ENCODE peak calls at places on chromosomes 4 and X, in nine cellular contexts. A, S, V, O, N, E, R, X and G are unnamed samples.

GRCh38 chrX:132365490-132365889 is 123.3 kb downstream of the MBNL3 start:
- DNase-seq in R (no peak), E (no peak), S (no peak), X (no peak), V (no peak), N (no peak), A (no peak), O (no peak), G (no peak)

GRCh38 chr4:61442936-61443335 is 242.8 kb downstream of the ADGRL3 start:
- DNase-seq in R (no peak), S (no peak), A (no peak), N (no peak), O (no peak), X (no peak), E (no peak), V (no peak), G (no peak)

GRCh38 chr4:3342182-3342854 is 49.5 kb downstream of the RGS12 start:
- DNase-seq in V (no peak), N (no peak), A (no peak), O (no peak), E (peak), R (no peak), S (peak), X (no peak), G (peak)

GRCh38 chr4:79088991-79089705 is 149.9 kb upstream of the PAQR3 start:
- DNase-seq in N (no peak), S (no peak), X (no peak), A (no peak), O (no peak), V (no peak), R (no peak), E (no peak), G (no peak)

GRCh38 chr4:37510626-37511025 is 175.6 kb downstream of the RELL1 start:
- DNase-seq in X (no peak), N (no peak), R (no peak), A (no peak), V (no peak), S (no peak), O (no peak), E (no peak), G (no peak)

GRCh38 chr4:142353149-142353738 is 492.9 kb downstream of the INPP4B start:
- DNase-seq in N (no peak), S (no peak), V (no peak), O (peak), E (no peak), A (no peak), R (no peak), X (peak), G (peak)

GRCh38 chrX:23980063-23980462 is 46.9 kb downstream of the KLHL15 start:
- DNase-seq in X (no peak), A (no peak), E (no peak), N (no peak), O (no peak), R (no peak), V (no peak), S (no peak), G (no peak)

GRCh38 chr4:100493756-100494155 is 24.1 kb downstream of the EMCN start:
- DNase-seq in S (no peak), X (no peak), N (no peak), O (peak), R (no peak), A (no peak), V (no peak), E (no peak), G (no peak)

GRCh38 chr4:164748375-164748774 is 5.6 kb upstream of the SMIM31 start:
- DNase-seq in S (no peak), E (no peak), R (no peak), O (peak), N (no peak), V (no peak), A (no peak), X (peak), G (no peak)

GRCh38 chrX:46298821-46299220 is 246.4 kb downstream of the ZNF674 start:
- DNase-seq in O (peak), S (no peak), V (no peak), E (peak), N (no peak), R (no peak), X (no peak), A (no peak), G (no peak)

GRCh38 chr4:165131247-165131832 is 18.7 kb upstream of the TMEM192 start:
- DNase-seq in N (peak), E (no peak), A (peak), S (peak), V (peak), X (peak), R (peak), O (peak), G (peak)

GRCh38 chrX:67636532-67636931 is 92.7 kb downstream of the AR start:
- DNase-seq in N (no peak), S (no peak), O (peak), X (no peak), E (no peak), V (no peak), R (no peak), A (no peak), G (no peak)